ENCODE peak calls at places on chromosomes 3 and 15, in eight cellular contexts. One of them, this sample, is unnamed. For H3K4me1, the result is how much of the 10 kb centered on the place peaks cover.

GRCh38 chr3:194346035-194346434 is 5.1 kb downstream of the CPN2 start:
- DNase-seq in right cardiac atrium: no peak
- DNase-seq in OCI-LY7: no peak
- DNase-seq in mesendoderm: no peak
- DNase-seq in colonic mucosa: no peak
- DNase-seq in uterus: no peak
- DNase-seq in psoas muscle: no peak
- DNase-seq in body of pancreas: no peak
- DNase-seq in this sample: no peak

GRCh38 chr3:186241910-186242821 is 119.9 kb downstream of the DGKG start:
- DNase-seq in right cardiac atrium: peak
- DNase-seq in OCI-LY7: peak
- DNase-seq in mesendoderm: peak
- DNase-seq in colonic mucosa: peak
- DNase-seq in uterus: peak
- DNase-seq in psoas muscle: peak
- DNase-seq in body of pancreas: peak
- DNase-seq in this sample: peak

GRCh38 chr3:12756635-12757034 is 2.4 kb downstream of the TMEM40 start:
- DNase-seq in right cardiac atrium: no peak
- DNase-seq in OCI-LY7: no peak
- DNase-seq in mesendoderm: no peak
- DNase-seq in colonic mucosa: no peak
- DNase-seq in uterus: no peak
- DNase-seq in psoas muscle: no peak
- DNase-seq in body of pancreas: no peak
- DNase-seq in this sample: no peak

GRCh38 chr3:18559323-18559972 is 134.3 kb upstream of the SATB1 start:
- DNase-seq in right cardiac atrium: no peak
- DNase-seq in OCI-LY7: peak
- DNase-seq in mesendoderm: peak
- DNase-seq in colonic mucosa: peak
- DNase-seq in uterus: no peak
- DNase-seq in psoas muscle: no peak
- DNase-seq in body of pancreas: peak
- DNase-seq in this sample: peak

GRCh38 chr3:194577985-194578905 is 55.0 kb downstream of the TMEM44 start:
- DNase-seq in right cardiac atrium: peak
- DNase-seq in OCI-LY7: no peak
- DNase-seq in mesendoderm: peak
- DNase-seq in colonic mucosa: no peak
- DNase-seq in uterus: no peak
- DNase-seq in psoas muscle: peak
- DNase-seq in body of pancreas: no peak
- DNase-seq in this sample: no peak

GRCh38 chr15:58452775-58453174 is 21.0 kb downstream of the LIPC start:
- DNase-seq in right cardiac atrium: no peak
- DNase-seq in OCI-LY7: no peak
- DNase-seq in mesendoderm: no peak
- DNase-seq in colonic mucosa: no peak
- DNase-seq in uterus: no peak
- DNase-seq in psoas muscle: no peak
- DNase-seq in body of pancreas: no peak
- DNase-seq in this sample: no peak

GRCh38 chr3:193943200-193943599 is 192.7 kb upstream of the HES1 start:
- DNase-seq in right cardiac atrium: no peak
- DNase-seq in OCI-LY7: no peak
- DNase-seq in mesendoderm: peak
- DNase-seq in colonic mucosa: no peak
- DNase-seq in uterus: no peak
- DNase-seq in psoas muscle: no peak
- DNase-seq in body of pancreas: no peak
- DNase-seq in this sample: no peak

GRCh38 chr15:40439461-40440299 is 1.1 kb upstream of the BAHD1 start:
- DNase-seq in right cardiac atrium: peak
- DNase-seq in OCI-LY7: peak
- DNase-seq in mesendoderm: peak
- DNase-seq in colonic mucosa: peak
- DNase-seq in uterus: peak
- DNase-seq in psoas muscle: peak
- DNase-seq in body of pancreas: peak
- DNase-seq in this sample: peak

GRCh38 chr15:44194397-44195150 is 497 bp downstream of the FRMD5 start:
- DNase-seq in right cardiac atrium: peak
- DNase-seq in OCI-LY7: no peak
- DNase-seq in mesendoderm: peak
- DNase-seq in colonic mucosa: peak
- DNase-seq in uterus: no peak
- DNase-seq in psoas muscle: peak
- DNase-seq in body of pancreas: peak
- DNase-seq in this sample: peak

GRCh38 chr3:77795013-77795412 is 755.1 kb downstream of the ROBO2 start:
- DNase-seq in right cardiac atrium: no peak
- DNase-seq in OCI-LY7: no peak
- DNase-seq in mesendoderm: peak
- DNase-seq in colonic mucosa: peak
- DNase-seq in uterus: no peak
- DNase-seq in psoas muscle: no peak
- DNase-seq in body of pancreas: no peak
- DNase-seq in this sample: no peak

GRCh38 chr3:8722808-8723207 is 10.8 kb upstream of the CAV3 start:
- DNase-seq in right cardiac atrium: no peak
- DNase-seq in OCI-LY7: no peak
- DNase-seq in mesendoderm: no peak
- DNase-seq in colonic mucosa: no peak
- DNase-seq in uterus: no peak
- DNase-seq in psoas muscle: no peak
- DNase-seq in body of pancreas: no peak
- DNase-seq in this sample: no peak

GRCh38 chr15:34644851-34645250 is 61.4 kb upstream of the GOLGA8B start:
- DNase-seq in right cardiac atrium: no peak
- DNase-seq in OCI-LY7: no peak
- DNase-seq in mesendoderm: no peak
- DNase-seq in colonic mucosa: no peak
- DNase-seq in uterus: no peak
- DNase-seq in psoas muscle: no peak
- DNase-seq in body of pancreas: no peak
- DNase-seq in this sample: no peak

GRCh38 chr3:174596447-174596982 is 262.6 kb upstream of the NAALADL2 start:
- DNase-seq in right cardiac atrium: no peak
- DNase-seq in OCI-LY7: no peak
- DNase-seq in mesendoderm: no peak
- DNase-seq in colonic mucosa: no peak
- DNase-seq in uterus: no peak
- DNase-seq in psoas muscle: no peak
- DNase-seq in body of pancreas: no peak
- DNase-seq in this sample: no peak

GRCh38 chr3:125356140-125357026 is 18.7 kb downstream of the ZNF148 start:
- DNase-seq in right cardiac atrium: no peak
- DNase-seq in OCI-LY7: no peak
- DNase-seq in mesendoderm: no peak
- DNase-seq in colonic mucosa: no peak
- DNase-seq in uterus: no peak
- DNase-seq in psoas muscle: no peak
- DNase-seq in body of pancreas: no peak
- DNase-seq in this sample: no peak

GRCh38 chr3:125357032-125357658 is 18.0 kb downstream of the ZNF148 start:
- DNase-seq in right cardiac atrium: peak
- DNase-seq in OCI-LY7: no peak
- DNase-seq in mesendoderm: peak
- DNase-seq in colonic mucosa: peak
- DNase-seq in uterus: no peak
- DNase-seq in psoas muscle: peak
- DNase-seq in body of pancreas: peak
- DNase-seq in this sample: peak

GRCh38 chr3:125359700-125360099 is 15.4 kb downstream of the ZNF148 start:
- DNase-seq in right cardiac atrium: no peak
- DNase-seq in OCI-LY7: no peak
- DNase-seq in mesendoderm: no peak
- DNase-seq in colonic mucosa: no peak
- DNase-seq in uterus: no peak
- DNase-seq in psoas muscle: no peak
- DNase-seq in body of pancreas: no peak
- DNase-seq in this sample: no peak

GRCh38 chr3:125357837-125358236 is 17.3 kb downstream of the ZNF148 start:
- DNase-seq in right cardiac atrium: no peak
- DNase-seq in OCI-LY7: no peak
- DNase-seq in mesendoderm: no peak
- DNase-seq in colonic mucosa: no peak
- DNase-seq in uterus: no peak
- DNase-seq in psoas muscle: no peak
- DNase-seq in body of pancreas: no peak
- DNase-seq in this sample: no peak

GRCh38 chr3:125358923-125359322 is 16.2 kb downstream of the ZNF148 start:
- DNase-seq in right cardiac atrium: no peak
- DNase-seq in OCI-LY7: no peak
- DNase-seq in mesendoderm: no peak
- DNase-seq in colonic mucosa: no peak
- DNase-seq in uterus: no peak
- DNase-seq in psoas muscle: no peak
- DNase-seq in body of pancreas: no peak
- DNase-seq in this sample: no peak
- H3K4me1 ChIP-seq in right cardiac atrium: under half
- H3K4me1 ChIP-seq in OCI-LY7: under half
- H3K4me1 ChIP-seq in mesendoderm: under half
- H3K4me1 ChIP-seq in colonic mucosa: under half
- H3K4me1 ChIP-seq in uterus: under half
- H3K4me1 ChIP-seq in psoas muscle: under half
- H3K4me1 ChIP-seq in body of pancreas: under half
- H3K4me1 ChIP-seq in this sample: under half

GRCh38 chr3:188262488-188262887 is 108.5 kb downstream of the LPP start:
- DNase-seq in right cardiac atrium: no peak
- DNase-seq in OCI-LY7: no peak
- DNase-seq in mesendoderm: no peak
- DNase-seq in colonic mucosa: no peak
- DNase-seq in uterus: no peak
- DNase-seq in psoas muscle: no peak
- DNase-seq in body of pancreas: no peak
- DNase-seq in this sample: no peak
- H3K4me1 ChIP-seq in right cardiac atrium: under half
- H3K4me1 ChIP-seq in OCI-LY7: under half
- H3K4me1 ChIP-seq in mesendoderm: under half
- H3K4me1 ChIP-seq in colonic mucosa: under half
- H3K4me1 ChIP-seq in uterus: under half
- H3K4me1 ChIP-seq in psoas muscle: half or more
- H3K4me1 ChIP-seq in body of pancreas: half or more
- H3K4me1 ChIP-seq in this sample: under half

GRCh38 chr15:38671003-38671382 is 106.4 kb upstream of the RASGRP1 start:
- DNase-seq in right cardiac atrium: no peak
- DNase-seq in OCI-LY7: no peak
- DNase-seq in mesendoderm: no peak
- DNase-seq in colonic mucosa: no peak
- DNase-seq in uterus: no peak
- DNase-seq in psoas muscle: no peak
- DNase-seq in body of pancreas: no peak
- DNase-seq in this sample: no peak
- H3K4me1 ChIP-seq in right cardiac atrium: under half
- H3K4me1 ChIP-seq in OCI-LY7: half or more
- H3K4me1 ChIP-seq in mesendoderm: under half
- H3K4me1 ChIP-seq in colonic mucosa: under half
- H3K4me1 ChIP-seq in uterus: under half
- H3K4me1 ChIP-seq in psoas muscle: under half
- H3K4me1 ChIP-seq in body of pancreas: under half
- H3K4me1 ChIP-seq in this sample: under half

DNA sequence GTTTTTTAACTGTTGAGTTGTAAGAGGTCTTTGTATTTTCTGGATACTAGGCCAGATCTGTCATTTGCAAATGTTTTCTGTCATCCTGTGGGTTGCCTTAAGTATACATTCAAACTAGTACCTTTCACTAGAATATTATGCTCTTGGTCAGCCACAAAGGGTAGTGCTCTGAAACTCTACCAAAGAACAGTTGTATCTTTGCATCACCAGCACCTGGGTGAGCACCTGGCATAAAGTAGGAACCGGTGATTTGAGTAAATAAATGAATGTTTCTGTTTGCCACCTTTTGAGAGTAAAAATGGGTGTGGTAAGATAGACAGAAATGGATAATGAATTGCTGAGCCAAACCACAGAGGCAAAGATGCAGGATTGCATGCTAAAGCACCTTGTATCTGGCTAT is 98.7 kb downstream of the SLCO3A1 start:
- DNase-seq in right cardiac atrium: no peak
- DNase-seq in OCI-LY7: peak
- DNase-seq in mesendoderm: no peak
- DNase-seq in colonic mucosa: no peak
- DNase-seq in uterus: no peak
- DNase-seq in psoas muscle: no peak
- DNase-seq in body of pancreas: no peak
- DNase-seq in this sample: no peak
- H3K4me1 ChIP-seq in right cardiac atrium: under half
- H3K4me1 ChIP-seq in OCI-LY7: under half
- H3K4me1 ChIP-seq in mesendoderm: under half
- H3K4me1 ChIP-seq in colonic mucosa: under half
- H3K4me1 ChIP-seq in uterus: under half
- H3K4me1 ChIP-seq in psoas muscle: under half
- H3K4me1 ChIP-seq in body of pancreas: under half
- H3K4me1 ChIP-seq in this sample: under half

GRCh38 chr15:84859143-84859542 is 25.3 kb upstream of the SLC28A1 start:
- DNase-seq in right cardiac atrium: no peak
- DNase-seq in OCI-LY7: no peak
- DNase-seq in mesendoderm: no peak
- DNase-seq in colonic mucosa: peak
- DNase-seq in uterus: no peak
- DNase-seq in psoas muscle: no peak
- DNase-seq in body of pancreas: no peak
- DNase-seq in this sample: no peak
- H3K4me1 ChIP-seq in right cardiac atrium: under half
- H3K4me1 ChIP-seq in OCI-LY7: under half
- H3K4me1 ChIP-seq in mesendoderm: under half
- H3K4me1 ChIP-seq in colonic mucosa: under half
- H3K4me1 ChIP-seq in uterus: under half
- H3K4me1 ChIP-seq in psoas muscle: under half
- H3K4me1 ChIP-seq in body of pancreas: under half
- H3K4me1 ChIP-seq in this sample: under half

This sample was measured in cardiac muscle cell.